ENCODE peak calls at places on chromosomes 1 and 21, in four cellular contexts. T, L, C and Z are unnamed samples.

GRCh38 chr1:177256153-177256814 is 85.5 kb downstream of the BRINP2 start:
- DNase-seq in T (peak), L (peak), C (peak), Z (peak)

GRCh38 chr1:218366322-218367052 is 21.4 kb downstream of the TGFB2 start:
- DNase-seq in T (no peak), L (no peak), C (no peak), Z (peak)

GRCh38 chr1:223707270-223708000 is 4.9 kb upstream of the CAPN2 start:
- DNase-seq in T (peak), L (peak), C (no peak), Z (peak)

GRCh38 chr21:14321042-14321441 is 61.9 kb downstream of the HSPA13 start:
- DNase-seq in T (no peak), L (no peak), C (no peak), Z (peak)

GRCh38 chr1:12499574-12500245 is 118.3 kb downstream of the DHRS3 start:
- DNase-seq in T (no peak), L (peak), C (peak), Z (no peak)

GRCh38 chr1:91511386-91511785 is 10.7 kb downstream of the CDC7 start:
- DNase-seq in T (peak), L (peak), C (peak), Z (peak)

GRCh38 chr1:183810756-183811155 is 5.8 kb downstream of the RGL1 start:
- DNase-seq in T (peak), L (no peak), C (no peak), Z (no peak)

GRCh38 chr1:44791364-44791801 is 3.4 kb upstream of the BEST4 start:
- DNase-seq in T (no peak), L (no peak), C (no peak), Z (no peak)

GRCh38 chr1:35111106-35111505 is 31.9 kb downstream of the ZMYM1 start:
- DNase-seq in T (peak), L (peak), C (no peak), Z (peak)

GRCh38 chr1:153347856-153348255 is 785 bp downstream of the PGLYRP4 start:
- DNase-seq in T (no peak), L (no peak), C (no peak), Z (no peak)